ENCODE peak calls at places on chromosomes 2 and 18, in five cellular contexts. K is fibroblast of lung, R is small intestine, S is ascending aorta, C is right lobe of liver. D is an unnamed sample.

GRCh38 chr2:67993329-67993728 is 69.5 kb downstream of the C1D start:
- DNase-seq in K (no peak), R (no peak), S (no peak), C (no peak), D (no peak)

GRCh38 chr2:133837441-133838090 is 269.3 kb upstream of the NCKAP5 start:
- DNase-seq in K (peak; percentile 43), R (no peak), S (no peak), C (no peak), D (no peak)

GRCh38 chr2:221088506-221088905 is 483.6 kb downstream of the EPHA4 start:
- DNase-seq in K (no peak), R (no peak), S (no peak), C (no peak), D (no peak)

GRCh38 chr18:37320320-37320719 is 245.3 kb downstream of the CELF4 start:
- DNase-seq in K (no peak), R (no peak), S (no peak), C (no peak), D (no peak)

GRCh38 chr2:9291331-9291730 is 84.7 kb downstream of the ASAP2 start:
- DNase-seq in K (peak; percentile 33), R (no peak), S (no peak), C (no peak), D (no peak)

GRCh38 chr18:24934231-24934932 is 417.6 kb downstream of the ZNF521 start:
- DNase-seq in K (no peak), R (no peak), S (no peak), C (no peak), D (no peak)

GRCh38 chr2:210478661-210479060 is 2.1 kb upstream of the LANCL1 start:
- DNase-seq in K (no peak), R (no peak), S (no peak), C (no peak), D (no peak)

GRCh38 chr18:45874501-45875184 is 49.2 kb downstream of the SIGLEC15 start:
- DNase-seq in K (peak; percentile 56), R (peak; percentile 42), S (no peak), C (no peak), D (no peak)

GRCh38 chr2:95115418-95115817 is 6.2 kb downstream of the MRPS5 start:
- DNase-seq in K (peak; percentile 54), R (peak; percentile 81), S (no peak), C (peak; percentile 72), D (peak; percentile 80)

GRCh38 chr2:223888251-223888650 is 50.9 kb upstream of the AP1S3 start:
- DNase-seq in K (no peak), R (no peak), S (no peak), C (no peak), D (no peak)

GRCh38 chr2:153519260-153519875 is 40.8 kb upstream of the RPRM start:
- DNase-seq in K (peak; percentile 33), R (peak; percentile 41), S (no peak), C (peak; percentile 38), D (no peak)

GRCh38 chr18:1308686-1309085 is 404.0 kb downstream of the ADCYAP1 start:
- DNase-seq in K (no peak), R (no peak), S (no peak), C (no peak), D (no peak)

GRCh38 chr18:48922203-48922800 is 28.5 kb downstream of the SMAD7 start:
- DNase-seq in K (no peak), R (no peak), S (no peak), C (no peak), D (no peak)

GRCh38 chr2:200122683-200123082 is 167.3 kb downstream of the MAIP1 start:
- DNase-seq in K (no peak), R (no peak), S (no peak), C (no peak), D (no peak)

GRCh38 chr2:128403814-128404708 is 85.4 kb upstream of the HS6ST1 start:
- DNase-seq in K (no peak), R (no peak), S (no peak), C (no peak), D (no peak)

DNA sequence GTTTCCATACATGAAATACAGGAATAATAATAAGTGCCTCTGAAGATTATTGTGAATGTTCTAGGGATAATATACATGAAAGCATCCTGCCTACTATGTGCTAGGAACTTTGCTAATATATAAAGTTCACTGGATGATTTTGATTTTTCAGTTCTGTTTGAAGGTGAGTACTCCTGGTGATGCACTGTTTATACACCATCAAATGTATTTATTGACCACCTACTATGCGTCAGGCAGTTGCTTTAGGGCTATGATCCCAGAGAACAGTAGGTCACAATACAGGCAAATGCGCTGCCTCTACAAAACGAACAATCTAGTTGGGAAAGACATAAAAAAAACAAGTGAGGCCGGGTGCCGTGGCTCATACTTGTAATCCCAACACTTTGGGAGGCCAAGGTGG is 10.7 kb downstream of the TXNDC9 start:
- DNase-seq in K (no peak), R (no peak), S (no peak), C (no peak), D (no peak)
- H3K36me3 ChIP-seq in K (peaks cover 15% of the 10 kb centered on the region), R (peaks cover 15% of the 10 kb centered on the region), S (peaks cover 67% of the 10 kb centered on the region), C (peaks cover 16% of the 10 kb centered on the region), D (peaks cover 99% of the 10 kb centered on the region)

DNA sequence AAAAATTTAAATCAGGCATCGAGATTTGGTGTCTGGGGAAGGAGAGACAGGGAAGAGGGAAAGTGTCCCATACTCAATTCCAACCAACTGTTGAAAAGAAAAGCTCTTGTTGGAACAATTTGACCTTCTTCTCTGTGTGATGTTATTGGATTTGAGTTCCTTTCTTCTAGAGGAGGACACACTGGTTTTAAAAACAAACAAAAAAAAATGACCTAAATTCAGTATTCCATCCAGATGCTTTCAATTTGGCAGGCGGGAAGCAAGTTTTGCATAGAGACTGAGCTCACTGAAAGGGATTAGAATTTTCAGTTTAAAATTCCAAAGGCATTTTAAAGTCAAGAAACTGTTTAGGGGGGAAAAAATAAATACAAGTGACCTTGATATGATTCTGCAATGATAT is 126.7 kb downstream of the CDH20 start:
- DNase-seq in K (no peak), R (no peak), S (no peak), C (no peak), D (no peak)
- H3K36me3 ChIP-seq in K (no peaks in the 10 kb centered on the region), R (no peaks in the 10 kb centered on the region), S (no peaks in the 10 kb centered on the region), C (no peaks in the 10 kb centered on the region), D (no peaks in the 10 kb centered on the region)

GRCh38 chr18:79707239-79707638 is 27.6 kb downstream of the CTDP1 start:
- DNase-seq in K (no peak), R (no peak), S (no peak), C (no peak), D (no peak)
- H3K36me3 ChIP-seq in K (peaks cover 10% of the 10 kb centered on the region), R (peaks cover 20% of the 10 kb centered on the region), S (peaks cover 33% of the 10 kb centered on the region), C (peaks cover 3% of the 10 kb centered on the region), D (no peaks in the 10 kb centered on the region)

DNA sequence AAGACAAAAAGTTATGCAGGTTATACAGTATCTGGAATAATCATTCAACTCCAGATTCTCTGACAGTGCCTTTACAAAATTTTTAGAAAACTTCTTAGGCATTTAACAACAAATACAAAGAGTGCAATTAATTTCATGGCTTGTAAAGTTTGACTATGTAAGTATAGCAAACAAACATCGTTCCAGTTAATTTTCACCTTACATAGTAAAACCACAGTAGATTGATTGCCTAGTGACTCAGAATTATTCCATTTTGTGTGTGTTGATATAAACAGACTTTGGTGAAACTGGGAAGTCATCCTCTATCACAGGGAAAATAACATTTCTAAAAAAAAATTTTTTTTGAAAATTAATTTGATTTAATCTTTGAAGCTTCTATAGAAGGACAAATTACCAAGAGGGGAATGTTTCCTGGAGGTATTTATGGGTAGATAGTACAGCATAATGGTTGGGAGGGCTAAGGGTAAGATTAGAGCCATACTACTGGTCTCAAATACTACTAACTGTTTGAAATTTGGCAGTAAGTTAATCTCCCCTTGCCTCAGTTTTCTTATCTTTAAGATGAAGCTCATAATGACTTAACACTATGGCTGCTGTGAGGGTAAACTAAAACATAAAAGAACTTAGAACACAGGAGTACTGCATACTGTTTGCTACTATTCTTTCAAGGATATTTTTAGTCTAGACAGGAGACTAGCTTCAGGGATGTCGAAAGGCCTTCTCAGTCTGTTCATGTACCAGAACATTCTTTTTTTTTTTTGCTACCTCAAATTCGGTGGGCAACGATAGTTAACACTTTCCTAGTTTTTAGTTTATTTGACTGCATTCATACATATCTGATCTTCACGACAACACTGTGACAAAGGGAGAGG is 19.6 kb downstream of the NDUFAF7 start:
- DNase-seq in K (peak; percentile 20), R (no peak), S (no peak), C (no peak), D (no peak)
- H3K36me3 ChIP-seq in K (peaks cover 7% of the 10 kb centered on the region), R (no peaks in the 10 kb centered on the region), S (peaks cover 33% of the 10 kb centered on the region), C (peaks cover 5% of the 10 kb centered on the region), D (peaks cover 87% of the 10 kb centered on the region)

DNA sequence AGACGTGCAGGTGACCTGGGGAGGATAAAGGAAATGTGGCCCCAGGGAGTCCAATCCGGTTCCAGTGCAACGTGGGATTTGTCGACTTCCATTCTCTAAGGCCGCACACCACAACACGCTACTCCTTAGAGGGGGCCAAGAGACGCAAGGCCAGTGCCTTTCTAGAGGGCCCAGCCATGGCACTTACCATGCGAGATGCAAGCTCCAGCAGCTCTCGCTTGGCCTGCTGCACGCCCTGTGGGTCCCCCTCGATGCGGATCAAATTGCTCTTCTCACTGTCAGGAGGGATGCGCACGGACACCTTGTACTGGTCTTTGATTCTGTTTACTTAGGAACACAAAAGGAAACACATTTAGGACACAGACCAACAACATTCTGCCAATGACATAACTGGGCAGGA is 61.2 kb downstream of the ANO7 start:
- DNase-seq in K (no peak), R (no peak), S (no peak), C (no peak), D (no peak)
- H3K36me3 ChIP-seq in K (peaks cover 51% of the 10 kb centered on the region), R (peaks cover 45% of the 10 kb centered on the region), S (peaks cover 88% of the 10 kb centered on the region), C (peaks cover 50% of the 10 kb centered on the region), D (peaks cover 100% of the 10 kb centered on the region)

DNA sequence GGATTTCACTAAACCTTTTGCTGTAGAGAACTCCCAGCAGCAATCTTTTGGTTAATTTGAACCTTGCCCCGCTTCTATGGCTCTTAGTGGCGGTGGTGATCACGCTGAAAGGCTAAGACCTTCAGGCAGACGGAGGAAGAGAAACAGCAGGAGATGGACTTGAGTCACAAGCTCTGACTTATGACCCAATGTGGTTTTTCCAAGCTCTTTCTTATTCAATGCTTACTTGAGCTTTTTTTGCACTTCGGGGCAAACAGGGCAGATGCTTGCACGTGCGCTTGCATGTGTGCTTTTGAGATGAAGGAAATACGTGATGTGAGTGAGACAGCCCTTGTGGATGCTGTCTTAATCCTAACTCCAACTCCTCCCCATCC is 21.4 kb downstream of the TRIB2 start:
- DNase-seq in K (peak; percentile 79), R (no peak), S (no peak), C (no peak), D (no peak)
- H3K36me3 ChIP-seq in K (peaks cover 24% of the 10 kb centered on the region), R (peaks cover 5% of the 10 kb centered on the region), S (peaks cover 40% of the 10 kb centered on the region), C (no peaks in the 10 kb centered on the region), D (no peaks in the 10 kb centered on the region)

GRCh38 chr2:240050278-240050677 is 3.0 kb downstream of the OR6B3 start:
- DNase-seq in K (no peak), R (no peak), S (no peak), C (no peak), D (no peak)
- H3K36me3 ChIP-seq in K (no peaks in the 10 kb centered on the region), R (no peaks in the 10 kb centered on the region), S (no peaks in the 10 kb centered on the region), C (no peaks in the 10 kb centered on the region), D (no peaks in the 10 kb centered on the region)

GRCh38 chr2:70255637-70256314 is 2.2 kb upstream of the PCYOX1 start:
- DNase-seq in K (no peak), R (no peak), S (no peak), C (no peak), D (no peak)

GRCh38 chr2:70258532-70258875 is 567 bp downstream of the PCYOX1 start:
- DNase-seq in K (peak; percentile 13), R (peak; percentile 52), S (no peak), C (peak; percentile 74), D (peak; percentile 80)

GRCh38 chr2:70261501-70261900 is 3.6 kb downstream of the PCYOX1 start:
- DNase-seq in K (no peak), R (no peak), S (no peak), C (no peak), D (no peak)
- H3K36me3 ChIP-seq in K (no peaks in the 10 kb centered on the region), R (no peaks in the 10 kb centered on the region), S (peaks cover 20% of the 10 kb centered on the region), C (peaks cover 1% of the 10 kb centered on the region), D (peaks cover 32% of the 10 kb centered on the region)

D was measured in left lung.